ENCODE peak calls at places on chromosome 11, in seven cellular contexts. J is GM12878, P is suprapubic skin, B is neuronal stem cell, E is GM06990, W is cardiac muscle cell, G is RWPE2. Z is an unnamed sample.

GRCh38 chr11:44621140-44621681 is 55.7 kb downstream of the CD82 start:
- DNase-seq in E (peak; percentile 46), G (no peak), P (peak; percentile 85), J (no peak), B (peak; percentile 81), W (peak; percentile 86), Z (peak; percentile 55)

GRCh38 chr11:125535585-125535984 is 33.7 kb upstream of the EI24 start:
- DNase-seq in B (no peak), G (no peak), E (no peak), J (no peak), W (no peak), P (no peak), Z (no peak)

GRCh38 chr11:130390071-130390758 is 38.2 kb downstream of the ADAMTS8 start:
- DNase-seq in W (peak; percentile 32), P (no peak), G (no peak), B (no peak), E (no peak), J (no peak), Z (no peak)

GRCh38 chr11:66607126-66607834 is 9.2 kb upstream of the RBM14 start:
- DNase-seq in J (no peak), G (no peak), B (no peak), W (no peak), P (peak; percentile 80), E (no peak), Z (peak; percentile 84)

GRCh38 chr11:8759634-8760033 is 77.0 kb downstream of the RPL27A start:
- DNase-seq in B (no peak), W (no peak), E (no peak), G (no peak), P (peak; percentile 53), J (no peak), Z (peak; percentile 32)

GRCh38 chr11:1074244-1075221 is at the start of gene MUC2:
- DNase-seq in P (no peak), B (no peak), G (peak; percentile 60), E (no peak), J (no peak), W (no peak), Z (no peak)

GRCh38 chr11:11444027-11444799 is 91.2 kb upstream of the CSNK2A3 start:
- DNase-seq in W (no peak), P (no peak), E (no peak), J (no peak), B (no peak), G (no peak), Z (peak; percentile 64)

GRCh38 chr11:132704796-132705375 is 827.4 kb downstream of the OPCML start:
- DNase-seq in E (no peak), W (no peak), G (no peak), B (no peak), J (no peak), P (no peak), Z (no peak)

GRCh38 chr11:119666463-119667131 is 62.4 kb downstream of the NECTIN1 start:
- DNase-seq in W (peak; percentile 87), J (no peak), G (no peak), E (peak; percentile 48), P (peak; percentile 78), B (peak; percentile 75), Z (peak; percentile 61)

GRCh38 chr11:112881461-112881860 is 79.8 kb upstream of the NCAM1 start:
- DNase-seq in P (peak; percentile 61), J (no peak), W (peak; percentile 91), B (peak; percentile 78), E (no peak), G (no peak), Z (peak; percentile 11)

GRCh38 chr11:44727114-44727372 is 281 bp downstream of the TSPAN18 start:
- DNase-seq in E (no peak), J (no peak), W (no peak), G (no peak), P (no peak), B (no peak), Z (no peak)

GRCh38 chr11:279966-280761 is 2.0 kb downstream of the NLRP6 start:
- DNase-seq in E (no peak), P (peak; percentile 66), W (peak; percentile 64), G (no peak), B (no peak), J (no peak), Z (no peak)

GRCh38 chr11:101436511-101437142 is 147.2 kb downstream of the TRPC6 start:
- DNase-seq in W (peak; percentile 71), G (no peak), P (no peak), J (no peak), B (peak; percentile 48), E (no peak), Z (peak; percentile 21)

GRCh38 chr11:89381094-89381493 is 110.1 kb downstream of the NOX4 start:
- DNase-seq in B (no peak), G (peak; percentile 77), J (no peak), P (peak; percentile 57), E (no peak), W (no peak), Z (no peak)

GRCh38 chr11:65776196-65776595 is 4.6 kb downstream of the AP5B1 start:
- DNase-seq in J (no peak), W (no peak), E (no peak), B (no peak), G (no peak), P (peak; percentile 62), Z (no peak)

GRCh38 chr11:72776844-72777754 is 16.7 kb downstream of the STARD10 start:
- DNase-seq in W (no peak), P (no peak), E (no peak), G (no peak), J (no peak), B (no peak), Z (no peak)

GRCh38 chr11:134554861-134555260 is 142.8 kb upstream of the B3GAT1 start:
- DNase-seq in W (no peak), E (no peak), P (no peak), G (no peak), J (no peak), B (no peak), Z (no peak)
- H3K36me3 ChIP-seq in W (no peaks in the 10 kb centered on the region), E (no peaks in the 10 kb centered on the region), P (no peaks in the 10 kb centered on the region), G (no peaks in the 10 kb centered on the region), J (no peaks in the 10 kb centered on the region), B (no peaks in the 10 kb centered on the region), Z (no peaks in the 10 kb centered on the region)

DNA sequence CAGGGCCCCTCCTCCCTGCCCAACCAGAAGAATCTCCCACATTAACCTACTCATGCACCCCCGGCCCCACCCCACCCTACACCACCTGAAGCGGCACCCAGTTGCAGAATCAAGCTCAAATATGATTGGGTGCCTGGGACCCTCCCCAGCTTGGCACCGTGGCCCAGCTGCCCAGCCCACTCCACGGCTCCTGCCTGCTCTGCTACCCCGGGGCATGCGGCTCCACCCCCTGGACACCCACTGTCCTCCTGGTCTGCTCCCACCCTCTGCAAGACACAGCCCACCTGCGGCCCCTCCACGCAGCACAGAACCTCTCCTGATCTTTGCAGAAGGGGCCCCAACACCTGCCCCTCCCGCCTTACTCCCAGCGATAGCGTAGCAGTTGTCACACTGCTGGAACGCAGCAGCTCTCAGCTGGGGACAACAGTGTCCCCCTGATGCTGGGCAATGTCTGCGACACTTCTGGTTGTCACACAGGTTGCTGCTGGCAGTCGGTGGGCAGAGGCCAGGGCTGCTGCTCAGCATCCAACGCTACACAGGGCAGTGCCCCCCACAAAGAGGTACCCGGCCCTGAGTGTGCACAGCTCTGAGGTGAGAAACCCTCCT is 32.0 kb upstream of the TESMIN start:
- DNase-seq in E (no peak), W (peak; percentile 59), J (no peak), G (no peak), P (no peak), B (no peak), Z (no peak)
- H3K36me3 ChIP-seq in E (peaks cover 3% of the 10 kb centered on the region), W (no peaks in the 10 kb centered on the region), J (peaks cover 4% of the 10 kb centered on the region), G (peaks cover 24% of the 10 kb centered on the region), P (peaks cover 74% of the 10 kb centered on the region), B (no peaks in the 10 kb centered on the region), Z (peaks cover 2% of the 10 kb centered on the region)

GRCh38 chr11:34461215-34461614 is 22.5 kb downstream of the CAT start:
- DNase-seq in E (no peak), W (no peak), G (no peak), P (no peak), J (no peak), B (no peak), Z (no peak)
- H3K36me3 ChIP-seq in E (peaks cover 10% of the 10 kb centered on the region), W (peaks cover 22% of the 10 kb centered on the region), G (peaks cover 60% of the 10 kb centered on the region), P (peaks cover 83% of the 10 kb centered on the region), J (peaks cover 14% of the 10 kb centered on the region), B (peaks cover 13% of the 10 kb centered on the region), Z (no peaks in the 10 kb centered on the region)

DNA sequence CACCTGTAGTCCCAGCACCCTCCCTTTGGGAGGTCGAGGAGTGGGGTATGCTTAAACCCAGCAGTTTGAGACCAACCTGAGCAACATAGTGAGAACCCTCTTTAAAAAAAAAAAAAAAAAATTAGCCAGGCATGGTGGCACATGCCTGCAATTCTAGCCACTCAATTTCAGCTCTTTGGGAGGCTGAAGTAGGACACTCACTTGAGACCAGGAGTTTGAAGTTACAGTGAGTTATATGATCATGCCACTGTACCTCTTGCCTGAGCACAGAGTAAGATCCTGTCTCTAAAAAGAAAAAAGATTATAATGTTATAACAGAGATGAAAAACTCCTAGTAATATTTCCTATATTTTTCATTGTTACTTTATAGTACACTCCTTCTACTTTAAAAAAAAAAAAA is 23.9 kb downstream of the PIK3C2A start:
- DNase-seq in E (no peak), G (no peak), W (no peak), J (no peak), B (no peak), P (no peak), Z (no peak)
- H3K36me3 ChIP-seq in E (no peaks in the 10 kb centered on the region), G (peaks cover 12% of the 10 kb centered on the region), W (no peaks in the 10 kb centered on the region), J (no peaks in the 10 kb centered on the region), B (no peaks in the 10 kb centered on the region), P (peaks cover 8% of the 10 kb centered on the region), Z (no peaks in the 10 kb centered on the region)

GRCh38 chr11:47415949-47416472 is 7.6 kb downstream of the SLC39A13 start:
- DNase-seq in P (peak; percentile 85), W (no peak), E (no peak), J (no peak), B (no peak), G (peak; percentile 93), Z (peak; percentile 74)

GRCh38 chr11:47414685-47415070 is 6.3 kb downstream of the SLC39A13 start:
- DNase-seq in G (peak; percentile 76), P (peak; percentile 71), E (no peak), B (no peak), J (no peak), W (no peak), Z (no peak)

GRCh38 chr11:47413908-47414684 is 5.7 kb downstream of the SLC39A13 start:
- DNase-seq in W (no peak), J (no peak), B (no peak), G (no peak), E (no peak), P (no peak), Z (no peak)

GRCh38 chr11:47413351-47413750 is 5.0 kb downstream of the SLC39A13 start:
- DNase-seq in P (peak; percentile 56), G (no peak), B (no peak), J (no peak), W (no peak), E (no peak), Z (no peak)

DNA sequence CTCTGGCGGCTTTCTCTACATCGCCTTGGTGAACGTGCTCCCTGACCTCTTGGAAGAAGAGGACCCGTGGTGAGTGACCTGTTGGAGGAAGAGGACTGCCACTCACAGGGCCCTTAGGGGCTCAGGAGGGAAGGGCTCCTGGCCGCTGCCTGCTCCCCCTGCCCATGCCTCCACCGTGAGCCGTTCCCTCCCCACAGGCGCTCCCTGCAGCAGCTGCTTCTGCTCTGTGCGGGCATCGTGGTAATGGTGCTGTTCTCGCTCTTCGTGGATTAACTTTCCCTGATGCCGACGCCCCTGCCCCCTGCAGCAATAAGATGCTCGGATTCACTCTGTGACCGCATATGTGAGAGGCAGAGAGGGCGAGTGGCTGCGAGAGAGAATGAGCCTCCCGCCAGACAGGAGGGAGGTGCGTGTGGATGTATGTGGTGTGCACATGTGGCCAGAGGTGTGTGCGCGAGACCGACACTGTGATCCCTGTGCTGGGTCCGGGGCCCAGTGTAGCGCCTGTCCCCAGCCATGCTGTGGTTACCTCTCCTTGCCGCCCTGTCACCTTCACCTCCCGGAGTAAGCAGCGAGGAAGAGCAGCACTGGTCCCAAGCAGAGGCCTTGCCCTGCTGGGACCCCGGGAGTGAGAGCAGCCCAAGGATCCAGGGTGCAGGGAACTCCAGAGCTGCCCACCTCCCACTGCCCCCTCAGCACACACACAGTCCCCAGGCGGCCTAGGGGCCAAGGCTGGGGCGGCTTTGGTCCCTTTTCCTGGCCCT is 6.9 kb downstream of the SLC39A13 start:
- DNase-seq in P (peak; percentile 58), B (no peak), G (no peak), W (no peak), E (no peak), J (no peak), Z (no peak)
- H3K36me3 ChIP-seq in P (peaks cover 68% of the 10 kb centered on the region), B (peaks cover 40% of the 10 kb centered on the region), G (peaks cover 72% of the 10 kb centered on the region), W (peaks cover 14% of the 10 kb centered on the region), E (peaks cover 27% of the 10 kb centered on the region), J (peaks cover 4% of the 10 kb centered on the region), Z (peaks cover 24% of the 10 kb centered on the region)

Z was measured in prostate gland.